ENCODE peak calls at places on chromosomes 12 and 14, in four cellular contexts. I, B, Q and J are unnamed samples.

GRCh38 chr12:106416273-106416672 is 58.7 kb downstream of the POLR3B start:
- DNase-seq in I (no peak), B (no peak), Q (no peak), J (no peak)

GRCh38 chr12:124481257-124481750 is 86.1 kb downstream of the NCOR2 start:
- DNase-seq in I (no peak), B (no peak), Q (no peak), J (no peak)

GRCh38 chr14:43356984-43357545 is 1150.0 kb downstream of the FSCB start:
- DNase-seq in I (no peak), B (no peak), Q (no peak), J (no peak)

GRCh38 chr12:94783862-94784261 is 133.5 kb upstream of the TMCC3 start:
- DNase-seq in I (no peak), B (no peak), Q (no peak), J (no peak)

GRCh38 chr12:67211494-67211893 is 57.7 kb upstream of the CAND1 start:
- DNase-seq in I (no peak), B (no peak), Q (no peak), J (no peak)

GRCh38 chr14:69818760-69819191 is 21.7 kb upstream of the SLC10A1 start:
- DNase-seq in I (no peak), B (peak), Q (peak), J (peak)

GRCh38 chr14:104732355-104732804 is 8.4 kb downstream of the ADSS1 start:
- DNase-seq in I (no peak), B (no peak), Q (no peak), J (no peak)

GRCh38 chr12:47789712-47790489 is 16.9 kb downstream of the SLC48A1 start:
- DNase-seq in I (no peak), B (no peak), Q (no peak), J (no peak)